ENCODE peak calls at places on chromosome 1, in five cellular contexts. Z is astrocyte of the cerebellum, J is prostate gland, U is NAMALWA, N is AG04450. M is an unnamed sample.

GRCh38 chr1:168709896-168710305 is 19.1 kb downstream of the DPT start:
- DNase-seq in J (no peak), N (no peak), U (no peak), Z (peak), M (no peak)

GRCh38 chr1:112619518-112620458 is at the start of gene CAPZA1:
- DNase-seq in Z (peak), N (peak), U (peak), J (peak), M (peak)

GRCh38 chr1:168321945-168322344 is 41.3 kb downstream of the TBX19 start:
- DNase-seq in Z (no peak), N (no peak), U (peak), J (no peak), M (no peak)

GRCh38 chr1:157119008-157119407 is 19.2 kb downstream of the ETV3 start:
- DNase-seq in N (no peak), Z (no peak), J (no peak), U (no peak), M (no peak)

GRCh38 chr1:179177182-179177581 is 52.3 kb downstream of the ABL2 start:
- DNase-seq in J (no peak), U (no peak), Z (no peak), N (no peak), M (no peak)

GRCh38 chr1:40161125-40161887 is at the start of gene RLF:
- DNase-seq in Z (peak), U (peak), J (peak), N (peak), M (peak)

GRCh38 chr1:89566761-89567174 is 42.1 kb downstream of the LRRC8B start:
- DNase-seq in Z (no peak), N (no peak), J (no peak), U (no peak), M (peak)

GRCh38 chr1:84944767-84945486 is 51.9 kb upstream of the LPAR3 start:
- DNase-seq in U (peak), J (peak), Z (peak), N (peak), M (peak)

GRCh38 chr1:241639653-241640148 is 468 bp downstream of the CHML start:
- DNase-seq in J (peak), Z (no peak), N (no peak), U (no peak), M (no peak)

GRCh38 chr1:50969611-50970507 is at the start of gene CDKN2C:
- DNase-seq in Z (peak), N (peak), U (peak), J (peak), M (peak)

GRCh38 chr1:153506831-153507413 is 28.9 kb downstream of the S100A6 start:
- DNase-seq in Z (peak), N (peak), U (no peak), J (no peak), M (no peak)

M was measured in SHP77 treated with DMSO at 0.1 percent for 48 hours.